ENCODE peak calls at places on chromosomes 3 and 15, in six cellular contexts. H is brain microvascular endothelial cell, O is spleen, J is stomach, C is uterus, N is gastrocnemius medialis. S is an unnamed sample. For H3K36me3, the result is how much of the 10 kb centered on the place peaks cover.

GRCh38 chr15:90497912-90498311 is 31.8 kb upstream of the CRTC3 start:
- DNase-seq in J (no peak), H (no peak), C (no peak), O (no peak), N (no peak), S (no peak)

GRCh38 chr15:64667736-64668161 is 107.6 kb downstream of the RBPMS2 start:
- DNase-seq in N (no peak), H (peak), J (no peak), O (no peak), C (no peak), S (no peak)

GRCh38 chr15:82999905-83000671 is 11.4 kb downstream of the C15orf40 start:
- DNase-seq in O (no peak), C (no peak), H (peak), N (no peak), J (no peak), S (no peak)

GRCh38 chr15:80697316-80697715 is 2.2 kb downstream of the ABHD17C start:
- DNase-seq in N (no peak), J (no peak), H (no peak), O (no peak), C (no peak), S (no peak)

GRCh38 chr3:134315286-134316106 is 58.8 kb downstream of the AMOTL2 start:
- DNase-seq in J (no peak), H (peak), C (peak), O (peak), N (peak), S (peak)

GRCh38 chr3:157906627-157907026 is 199.6 kb downstream of the SHOX2 start:
- DNase-seq in O (no peak), H (no peak), J (no peak), C (no peak), N (no peak), S (no peak)

GRCh38 chr3:128499724-128500275 is 6.8 kb upstream of the GATA2 start:
- DNase-seq in J (no peak), O (peak), H (no peak), N (no peak), C (peak), S (no peak)

GRCh38 chr15:79002631-79003030 is 57.8 kb upstream of the CTSH start:
- DNase-seq in J (no peak), N (no peak), C (no peak), O (no peak), H (no peak), S (no peak)

GRCh38 chr3:190505381-190506003 is 8.4 kb upstream of the IL1RAP start:
- DNase-seq in N (no peak), O (no peak), C (no peak), H (no peak), J (no peak), S (no peak)

GRCh38 chr3:106457278-106458210 is 588.7 kb upstream of the CBLB start:
- DNase-seq in C (no peak), H (peak), N (peak), O (no peak), J (no peak), S (peak)

GRCh38 chr3:138137901-138138300 is 5.7 kb upstream of the A4GNT start:
- DNase-seq in O (no peak), C (no peak), H (no peak), J (no peak), N (no peak), S (no peak)

GRCh38 chr15:99333413-99333812 is 82.1 kb downstream of the LRRC28 start:
- DNase-seq in C (no peak), O (no peak), H (no peak), J (no peak), N (no peak), S (no peak)

GRCh38 chr3:173584093-173584833 is 186.7 kb downstream of the NLGN1 start:
- DNase-seq in N (no peak), O (no peak), C (no peak), H (peak), J (no peak), S (no peak)

GRCh38 chr15:40379853-40380252 is 2.7 kb upstream of the KNSTRN start:
- DNase-seq in O (no peak), N (peak), H (peak), C (peak), J (peak), S (peak)

GRCh38 chr3:8324727-8325126 is 176.9 kb upstream of the LMCD1 start:
- DNase-seq in H (peak), O (peak), N (no peak), J (peak), C (no peak), S (peak)

GRCh38 chr3:14463330-14464216 is 61.2 kb downstream of the SLC6A6 start:
- DNase-seq in C (no peak), J (no peak), N (no peak), H (no peak), O (no peak), S (no peak)

GRCh38 chr15:71788646-71789579 is 21.4 kb upstream of the NR2E3 start:
- DNase-seq in J (peak), N (no peak), C (no peak), H (no peak), O (no peak), S (no peak)

GRCh38 chr3:62374375-62374876 is 1.1 kb upstream of the FEZF2 start:
- DNase-seq in C (no peak), J (no peak), N (no peak), O (no peak), H (peak), S (no peak)

GRCh38 chr3:31193429-31193828 is 299.0 kb upstream of the GADL1 start:
- DNase-seq in C (no peak), H (no peak), J (no peak), N (no peak), O (no peak), S (no peak)

GRCh38 chr3:43405888-43406636 is 119.7 kb downstream of the SNRK start:
- DNase-seq in H (peak), J (no peak), C (no peak), O (no peak), N (peak), S (peak)

GRCh38 chr15:78440375-78441373 is 2.7 kb downstream of the IREB2 start:
- DNase-seq in C (no peak), J (no peak), H (no peak), N (no peak), O (no peak), S (no peak)

GRCh38 chr3:50331364-50331907 is 3.4 kb upstream of the TUSC2 start:
- DNase-seq in J (no peak), N (no peak), C (peak), H (no peak), O (peak), S (no peak)

GRCh38 chr3:178665747-178666146 is 129.5 kb downstream of the KCNMB2 start:
- DNase-seq in C (no peak), J (no peak), O (no peak), H (no peak), N (no peak), S (no peak)

GRCh38 chr15:79431636-79432344 is at the start of gene MINAR1:
- DNase-seq in H (peak), J (no peak), N (no peak), C (no peak), O (no peak), S (no peak)

GRCh38 chr15:68808770-68809169 is 11.9 kb downstream of the ANP32A start:
- DNase-seq in O (no peak), C (no peak), H (no peak), J (no peak), N (no peak), S (no peak)

GRCh38 chr15:64574220-64574994 is 114.0 kb downstream of the ZNF609 start:
- DNase-seq in N (no peak), H (peak), J (no peak), O (no peak), C (no peak), S (no peak)

GRCh38 chr15:61195116-61196002 is 33.7 kb downstream of the RORA start:
- DNase-seq in J (no peak), H (peak), N (no peak), C (no peak), O (no peak), S (no peak)

GRCh38 chr15:66153549-66154415 is 99.8 kb downstream of the MEGF11 start:
- DNase-seq in H (no peak), O (no peak), C (no peak), N (no peak), J (no peak), S (no peak)

GRCh38 chr15:98009967-98010366 is 49.5 kb downstream of the ARRDC4 start:
- DNase-seq in O (no peak), C (no peak), J (no peak), H (no peak), N (no peak), S (no peak)

GRCh38 chr3:15683253-15683652 is 81.7 kb downstream of the BTD start:
- DNase-seq in C (no peak), N (no peak), O (no peak), H (no peak), J (no peak), S (no peak)

GRCh38 chr15:38531509-38531908 is 33.1 kb downstream of the RASGRP1 start:
- DNase-seq in N (no peak), O (no peak), C (no peak), H (peak), J (no peak), S (no peak)

GRCh38 chr15:44550256-44550655 is 13.3 kb downstream of the EIF3J start:
- DNase-seq in H (peak), J (no peak), N (no peak), C (no peak), O (no peak), S (no peak)
- TF ChIP-seq CTCF in H (peak), J (no peak), N (no peak), C (peak), O (no peak), S (peak)

GRCh38 chr3:186613637-186614265 is 891 bp downstream of the AHSG start:
- DNase-seq in N (no peak), C (no peak), O (no peak), J (no peak), H (no peak), S (no peak)

GRCh38 chr3:186612065-186612464 is 795 bp upstream of the AHSG start:
- DNase-seq in N (no peak), C (no peak), H (no peak), J (no peak), O (no peak), S (no peak)

GRCh38 chr3:186614597-186615483 is 2.0 kb downstream of the AHSG start:
- DNase-seq in H (peak), J (peak), O (peak), C (peak), N (peak), S (peak)

GRCh38 chr3:186614266-186614596 is 1.4 kb downstream of the AHSG start:
- DNase-seq in N (no peak), O (no peak), H (no peak), J (no peak), C (no peak), S (no peak)

GRCh38 chr3:186612721-186613636 is at the start of gene AHSG:
- DNase-seq in O (no peak), J (no peak), C (no peak), N (no peak), H (no peak), S (no peak)
- H3K4me3 ChIP-seq in O (no peak), J (no peak), C (no peak), N (no peak), H (no peak), S (no peak)

DNA sequence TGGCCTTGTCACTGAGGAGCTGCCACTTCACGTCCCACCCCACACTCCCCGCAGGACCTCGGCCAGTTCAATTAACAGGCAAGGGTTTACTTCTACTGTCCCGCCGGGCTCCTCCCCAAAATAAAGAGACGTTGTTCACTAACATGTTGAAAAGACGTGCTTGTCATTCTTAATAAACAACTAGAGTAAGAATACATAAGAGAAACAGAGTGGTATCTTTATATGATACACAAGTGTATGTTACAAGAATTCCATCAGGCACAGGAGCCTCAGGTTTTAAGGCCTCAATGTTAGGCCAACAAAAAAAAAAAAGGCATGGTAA is 326 bp upstream of the IMPDH2 start:
- DNase-seq in C (no peak), H (no peak), N (no peak), O (no peak), J (no peak), S (no peak)
- H3K36me3 ChIP-seq in C (under half), H (half or more), N (half or more), O (half or more), J (half or more), S (half or more)

GRCh38 chr3:17175187-17175839 is 290.6 kb downstream of the PLCL2 start:
- DNase-seq in H (peak), N (no peak), O (no peak), J (no peak), C (no peak), S (no peak)

GRCh38 chr3:17179381-17180205 is 294.8 kb downstream of the PLCL2 start:
- DNase-seq in C (no peak), O (no peak), J (no peak), N (peak), H (peak), S (no peak)

GRCh38 chr3:17181413-17181907 is 296.7 kb downstream of the PLCL2 start:
- DNase-seq in O (no peak), C (no peak), H (no peak), N (no peak), J (no peak), S (no peak)

GRCh38 chr3:17182158-17182557 is 297.4 kb downstream of the PLCL2 start:
- DNase-seq in J (no peak), N (no peak), O (no peak), H (no peak), C (no peak), S (no peak)

DNA sequence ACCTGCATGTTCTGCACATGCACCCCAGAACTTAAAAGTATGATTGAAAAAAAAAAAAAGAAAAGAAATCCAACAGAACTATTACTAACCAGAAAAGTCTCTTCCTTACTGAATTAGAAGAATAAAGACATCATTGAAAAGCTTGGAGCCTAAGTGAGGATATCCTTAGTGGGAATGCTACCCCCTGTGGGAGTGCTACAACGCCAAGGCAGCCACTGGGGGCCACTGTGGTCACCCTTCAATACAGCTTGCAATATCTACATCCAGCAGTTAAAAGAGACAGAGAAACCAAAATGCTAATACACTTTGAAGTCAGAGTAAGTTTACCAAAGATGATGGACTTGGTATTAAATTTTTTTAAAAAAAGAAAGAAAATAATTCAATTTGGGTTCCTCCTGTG is 292.0 kb downstream of the PLCL2 start:
- DNase-seq in H (no peak), O (no peak), J (no peak), N (no peak), C (no peak), S (no peak)
- TF ChIP-seq CTCF in H (peak), O (no peak), J (no peak), N (no peak), C (no peak), S (no peak)

GRCh38 chr3:195921334-195921771 is 13.0 kb upstream of the TNK2 start:
- DNase-seq in J (no peak), C (no peak), O (peak), H (no peak), N (no peak), S (peak)
- H3K4me3 ChIP-seq in J (no peak), C (no peak), O (no peak), H (no peak), N (no peak), S (no peak)

GRCh38 chr3:136297826-136298225 is 47.7 kb downstream of the PCCB start:
- DNase-seq in O (no peak), H (no peak), J (no peak), N (no peak), C (no peak), S (no peak)
- H3K36me3 ChIP-seq in O (half or more), H (under half), J (half or more), N (half or more), C (under half), S (half or more)

GRCh38 chr3:119206611-119207511 is 33.5 kb downstream of the UPK1B start:
- DNase-seq in J (no peak), C (no peak), O (peak), N (no peak), H (no peak), S (no peak)
- TF ChIP-seq CTCF in J (no peak), C (no peak), O (no peak), N (no peak), H (no peak), S (no peak)

GRCh38 chr3:135531996-135532395 is 433.5 kb upstream of the PPP2R3A start:
- DNase-seq in H (no peak), J (no peak), O (no peak), C (no peak), N (no peak), S (no peak)

GRCh38 chr3:135528638-135529037 is 436.9 kb upstream of the PPP2R3A start:
- DNase-seq in H (no peak), J (no peak), N (no peak), C (no peak), O (no peak), S (no peak)
- H3K4me3 ChIP-seq in H (no peak), J (no peak), N (no peak), C (no peak), O (no peak), S (no peak)

S was measured in left ventricle myocardium inferior.